ENCODE peak calls at places on chromosome 2, in ten cellular contexts. One of them, this sample, is unnamed.

GRCh38 chr2:205681836-205682238 is 464 bp upstream of the NRP2 start:
- DNase-seq in GM19239: no peak
- DNase-seq in anterior cingulate cortex: no peak
- DNase-seq in NCI-H2029 treated with DMSO at 0.1 percent for 48 hours: no peak
- DNase-seq in NCI-H1417: peak; percentile 54
- DNase-seq in mesenchymal stem cell: peak; percentile 42
- DNase-seq in stimulated activated CD4-positive, alpha-beta T cell treated with anti-CD3 and anti-CD28 coated beads, TNF-alpha, amount 100 ng/mL, for 1 hour: no peak
- DNase-seq in NCI-H1694: no peak
- DNase-seq in A549: no peak
- DNase-seq in AG10803: peak; percentile 27
- DNase-seq in this sample: no peak

GRCh38 chr2:217466799-217467198 is 536.0 kb downstream of the TNS1 start:
- DNase-seq in GM19239: no peak
- DNase-seq in anterior cingulate cortex: no peak
- DNase-seq in NCI-H2029 treated with DMSO at 0.1 percent for 48 hours: no peak
- DNase-seq in NCI-H1417: no peak
- DNase-seq in mesenchymal stem cell: no peak
- DNase-seq in stimulated activated CD4-positive, alpha-beta T cell treated with anti-CD3 and anti-CD28 coated beads, TNF-alpha, amount 100 ng/mL, for 1 hour: no peak
- DNase-seq in NCI-H1694: no peak
- DNase-seq in A549: no peak
- DNase-seq in AG10803: no peak
- DNase-seq in this sample: no peak

GRCh38 chr2:78979380-78980238 is 45.9 kb upstream of the REG3G start:
- DNase-seq in GM19239: no peak
- DNase-seq in anterior cingulate cortex: peak; percentile 37
- DNase-seq in NCI-H2029 treated with DMSO at 0.1 percent for 48 hours: no peak
- DNase-seq in NCI-H1417: peak; percentile 19
- DNase-seq in mesenchymal stem cell: peak; percentile 51
- DNase-seq in stimulated activated CD4-positive, alpha-beta T cell treated with anti-CD3 and anti-CD28 coated beads, TNF-alpha, amount 100 ng/mL, for 1 hour: no peak
- DNase-seq in NCI-H1694: no peak
- DNase-seq in A549: peak; percentile 42
- DNase-seq in AG10803: no peak
- DNase-seq in this sample: no peak

GRCh38 chr2:180258041-180258537 is 251.0 kb upstream of the CWC22 start:
- DNase-seq in GM19239: no peak
- DNase-seq in anterior cingulate cortex: no peak
- DNase-seq in NCI-H2029 treated with DMSO at 0.1 percent for 48 hours: no peak
- DNase-seq in NCI-H1417: no peak
- DNase-seq in mesenchymal stem cell: no peak
- DNase-seq in stimulated activated CD4-positive, alpha-beta T cell treated with anti-CD3 and anti-CD28 coated beads, TNF-alpha, amount 100 ng/mL, for 1 hour: no peak
- DNase-seq in NCI-H1694: no peak
- DNase-seq in A549: no peak
- DNase-seq in AG10803: no peak
- DNase-seq in this sample: no peak

GRCh38 chr2:108444941-108445840 is 3.8 kb upstream of the GCC2 start:
- DNase-seq in GM19239: no peak
- DNase-seq in anterior cingulate cortex: no peak
- DNase-seq in NCI-H2029 treated with DMSO at 0.1 percent for 48 hours: no peak
- DNase-seq in NCI-H1417: no peak
- DNase-seq in mesenchymal stem cell: no peak
- DNase-seq in stimulated activated CD4-positive, alpha-beta T cell treated with anti-CD3 and anti-CD28 coated beads, TNF-alpha, amount 100 ng/mL, for 1 hour: no peak
- DNase-seq in NCI-H1694: no peak
- DNase-seq in A549: peak; percentile 23
- DNase-seq in AG10803: peak; percentile 43
- DNase-seq in this sample: no peak

GRCh38 chr2:192559541-192560126 is 364.9 kb upstream of the TMEFF2 start:
- DNase-seq in GM19239: no peak
- DNase-seq in anterior cingulate cortex: no peak
- DNase-seq in NCI-H2029 treated with DMSO at 0.1 percent for 48 hours: no peak
- DNase-seq in NCI-H1417: no peak
- DNase-seq in mesenchymal stem cell: no peak
- DNase-seq in stimulated activated CD4-positive, alpha-beta T cell treated with anti-CD3 and anti-CD28 coated beads, TNF-alpha, amount 100 ng/mL, for 1 hour: no peak
- DNase-seq in NCI-H1694: no peak
- DNase-seq in A549: peak; percentile 31
- DNase-seq in AG10803: no peak
- DNase-seq in this sample: no peak

GRCh38 chr2:29940706-29941105 is 19.3 kb upstream of the ALK start:
- DNase-seq in GM19239: no peak
- DNase-seq in anterior cingulate cortex: no peak
- DNase-seq in NCI-H2029 treated with DMSO at 0.1 percent for 48 hours: no peak
- DNase-seq in NCI-H1417: no peak
- DNase-seq in mesenchymal stem cell: no peak
- DNase-seq in stimulated activated CD4-positive, alpha-beta T cell treated with anti-CD3 and anti-CD28 coated beads, TNF-alpha, amount 100 ng/mL, for 1 hour: no peak
- DNase-seq in NCI-H1694: no peak
- DNase-seq in A549: no peak
- DNase-seq in AG10803: no peak
- DNase-seq in this sample: no peak

GRCh38 chr2:121046335-121046734 is 238.7 kb downstream of the TFCP2L1 start:
- DNase-seq in GM19239: no peak
- DNase-seq in anterior cingulate cortex: no peak
- DNase-seq in NCI-H2029 treated with DMSO at 0.1 percent for 48 hours: no peak
- DNase-seq in NCI-H1417: no peak
- DNase-seq in mesenchymal stem cell: no peak
- DNase-seq in stimulated activated CD4-positive, alpha-beta T cell treated with anti-CD3 and anti-CD28 coated beads, TNF-alpha, amount 100 ng/mL, for 1 hour: no peak
- DNase-seq in NCI-H1694: no peak
- DNase-seq in A549: no peak
- DNase-seq in AG10803: peak; percentile 38
- DNase-seq in this sample: peak; percentile 41

GRCh38 chr2:104853926-104854506 is at the start of gene POU3F3:
- DNase-seq in GM19239: no peak
- DNase-seq in anterior cingulate cortex: peak; percentile 100
- DNase-seq in NCI-H2029 treated with DMSO at 0.1 percent for 48 hours: no peak
- DNase-seq in NCI-H1417: peak; percentile 72
- DNase-seq in mesenchymal stem cell: no peak
- DNase-seq in stimulated activated CD4-positive, alpha-beta T cell treated with anti-CD3 and anti-CD28 coated beads, TNF-alpha, amount 100 ng/mL, for 1 hour: no peak
- DNase-seq in NCI-H1694: no peak
- DNase-seq in A549: peak; percentile 60
- DNase-seq in AG10803: peak; percentile 30
- DNase-seq in this sample: peak; percentile 9

GRCh38 chr2:126669772-126670171 is 13.8 kb downstream of the GYPC start:
- DNase-seq in GM19239: no peak
- DNase-seq in anterior cingulate cortex: no peak
- DNase-seq in NCI-H2029 treated with DMSO at 0.1 percent for 48 hours: no peak
- DNase-seq in NCI-H1417: no peak
- DNase-seq in mesenchymal stem cell: no peak
- DNase-seq in stimulated activated CD4-positive, alpha-beta T cell treated with anti-CD3 and anti-CD28 coated beads, TNF-alpha, amount 100 ng/mL, for 1 hour: no peak
- DNase-seq in NCI-H1694: no peak
- DNase-seq in A549: no peak
- DNase-seq in AG10803: no peak
- DNase-seq in this sample: no peak

GRCh38 chr2:98518106-98518505 is 73.4 kb downstream of the INPP4A start:
- DNase-seq in GM19239: peak; percentile 31
- DNase-seq in anterior cingulate cortex: no peak
- DNase-seq in NCI-H2029 treated with DMSO at 0.1 percent for 48 hours: no peak
- DNase-seq in NCI-H1417: no peak
- DNase-seq in mesenchymal stem cell: peak; percentile 37
- DNase-seq in stimulated activated CD4-positive, alpha-beta T cell treated with anti-CD3 and anti-CD28 coated beads, TNF-alpha, amount 100 ng/mL, for 1 hour: peak; percentile 29
- DNase-seq in NCI-H1694: no peak
- DNase-seq in A549: peak; percentile 36
- DNase-seq in AG10803: no peak
- DNase-seq in this sample: peak; percentile 19

GRCh38 chr2:29596584-29596983 is 324.8 kb downstream of the ALK start:
- DNase-seq in GM19239: no peak
- DNase-seq in anterior cingulate cortex: no peak
- DNase-seq in NCI-H2029 treated with DMSO at 0.1 percent for 48 hours: no peak
- DNase-seq in NCI-H1417: peak; percentile 10
- DNase-seq in mesenchymal stem cell: no peak
- DNase-seq in stimulated activated CD4-positive, alpha-beta T cell treated with anti-CD3 and anti-CD28 coated beads, TNF-alpha, amount 100 ng/mL, for 1 hour: no peak
- DNase-seq in NCI-H1694: no peak
- DNase-seq in A549: no peak
- DNase-seq in AG10803: no peak
- DNase-seq in this sample: no peak